ENCODE peak calls at places on chromosomes 16 and 17, in four cellular contexts. L is SK-N-SH, J is HFFc6, N is bronchial epithelial cell. W is an unnamed sample.

GRCh38 chr17:56478836-56479447 is 114.6 kb upstream of the NOG start:
- DNase-seq in L (peak), J (peak), N (peak), W (peak)

GRCh38 chr16:59330030-59330670 is 596.0 kb upstream of the GOT2 start:
- DNase-seq in L (no peak), J (peak), N (no peak), W (no peak)

GRCh38 chr16:65069090-65069489 is 52.8 kb downstream of the CDH11 start:
- DNase-seq in L (no peak), J (peak), N (peak), W (no peak)

GRCh38 chr17:32482568-32483320 is 4.0 kb upstream of the CDK5R1 start:
- DNase-seq in L (no peak), J (no peak), N (no peak), W (no peak)

GRCh38 chr16:31246296-31246695 is 13.5 kb upstream of the ITGAM start:
- DNase-seq in L (no peak), J (no peak), N (no peak), W (no peak)

GRCh38 chr16:57304169-57305061 is 19.9 kb upstream of the PLLP start:
- DNase-seq in L (no peak), J (no peak), N (peak), W (no peak)

GRCh38 chr17:40345161-40346034 is 19.1 kb downstream of the GJD3 start:
- DNase-seq in L (peak), J (peak), N (peak), W (peak)

GRCh38 chr17:81714412-81715106 is 2.5 kb downstream of the SLC25A10 start:
- DNase-seq in L (no peak), J (no peak), N (no peak), W (no peak)

GRCh38 chr17:67503184-67503583 is 126.1 kb downstream of the PITPNC1 start:
- DNase-seq in L (no peak), J (peak), N (peak), W (no peak)

GRCh38 chr17:2709173-2709661 is 2.3 kb downstream of the CLUH start:
- DNase-seq in L (no peak), J (no peak), N (peak), W (no peak)

GRCh38 chr16:23739516-23739915 is 15.3 kb upstream of the CHP2 start:
- DNase-seq in L (no peak), J (no peak), N (no peak), W (no peak)

GRCh38 chr16:15907863-15908478 is 19.6 kb upstream of the CEP20 start:
- DNase-seq in L (peak), J (no peak), N (peak), W (peak)

GRCh38 chr16:7456221-7456620 is 123.6 kb downstream of the RBFOX1 start:
- DNase-seq in L (no peak), J (no peak), N (peak), W (no peak)

GRCh38 chr17:4735825-4736651 is 3.6 kb upstream of the ZMYND15 start:
- DNase-seq in L (no peak), J (no peak), N (no peak), W (no peak)

GRCh38 chr17:39209317-39210092 is 9.4 kb downstream of the RPL19 start:
- DNase-seq in L (peak), J (peak), N (peak), W (no peak)

GRCh38 chr16:3149630-3150345 is 15.0 kb downstream of the ZNF213 start:
- DNase-seq in L (peak), J (no peak), N (peak), W (peak)

GRCh38 chr16:4309102-4309832 is 6.6 kb upstream of the GLIS2 start:
- DNase-seq in L (no peak), J (no peak), N (no peak), W (no peak)

DNA sequence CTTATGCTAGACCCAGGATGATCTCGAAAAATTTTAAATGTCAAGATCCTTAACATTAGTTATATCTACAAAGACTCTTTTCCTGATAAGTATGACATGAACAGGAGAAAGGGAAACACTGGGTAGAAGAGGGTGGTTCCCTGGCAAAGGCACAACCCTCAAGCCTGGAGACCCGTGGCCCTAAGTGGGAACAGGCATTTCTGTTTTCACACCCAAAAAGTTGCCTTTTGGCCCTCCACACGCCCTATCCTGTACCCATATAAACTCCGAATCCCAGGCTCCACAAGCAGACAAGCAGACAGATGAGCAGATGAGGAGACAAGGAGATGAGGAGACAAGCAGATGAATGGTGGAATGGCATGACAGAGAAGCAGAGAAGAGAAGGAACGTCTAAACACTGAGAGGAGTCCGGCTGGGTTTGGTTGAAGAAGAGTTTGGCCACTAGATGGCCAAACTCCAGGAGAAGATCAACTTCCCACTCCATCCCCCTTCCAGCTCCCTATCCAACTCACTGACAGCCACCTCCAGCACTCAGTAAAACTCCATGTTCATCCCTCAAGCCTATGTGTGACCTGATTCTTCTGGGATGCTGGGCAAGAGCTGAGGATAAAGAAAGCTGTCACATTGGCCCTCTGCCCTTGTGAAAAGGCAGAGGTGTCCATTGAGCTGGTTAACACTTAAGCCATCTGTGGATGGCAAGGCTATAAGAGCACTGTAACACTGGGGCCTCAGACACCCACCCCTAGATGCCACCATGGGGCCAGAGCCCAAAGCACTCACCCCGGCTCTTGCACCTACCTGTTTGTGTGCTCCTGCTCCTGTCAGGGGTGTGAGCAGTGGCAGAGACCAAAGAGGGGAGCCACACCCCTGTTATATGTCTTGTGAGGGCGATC is 139.6 kb upstream of the FAM20A start:
- DNase-seq in L (no peak), J (no peak), N (no peak), W (no peak)
- TF ChIP-seq CTCF in L (peak), J (peak), N (no peak), W (peak)

GRCh38 chr17:73431401-73432205 is 119.8 kb upstream of the CDC42EP4 start:
- DNase-seq in L (no peak), J (no peak), N (no peak), W (peak)

GRCh38 chr17:73430165-73430680 is 118.4 kb upstream of the CDC42EP4 start:
- DNase-seq in L (no peak), J (no peak), N (no peak), W (peak)

GRCh38 chr17:73430848-73431247 is 119.0 kb upstream of the CDC42EP4 start:
- DNase-seq in L (no peak), J (no peak), N (no peak), W (no peak)

GRCh38 chr17:73427198-73427597 is 115.4 kb upstream of the CDC42EP4 start:
- DNase-seq in L (no peak), J (no peak), N (no peak), W (no peak)

GRCh38 chr17:73429440-73430164 is 117.8 kb upstream of the CDC42EP4 start:
- DNase-seq in L (peak), J (peak), N (peak), W (peak)
- TF ChIP-seq CTCF in L (peak), J (peak), N (peak), W (peak)

DNA sequence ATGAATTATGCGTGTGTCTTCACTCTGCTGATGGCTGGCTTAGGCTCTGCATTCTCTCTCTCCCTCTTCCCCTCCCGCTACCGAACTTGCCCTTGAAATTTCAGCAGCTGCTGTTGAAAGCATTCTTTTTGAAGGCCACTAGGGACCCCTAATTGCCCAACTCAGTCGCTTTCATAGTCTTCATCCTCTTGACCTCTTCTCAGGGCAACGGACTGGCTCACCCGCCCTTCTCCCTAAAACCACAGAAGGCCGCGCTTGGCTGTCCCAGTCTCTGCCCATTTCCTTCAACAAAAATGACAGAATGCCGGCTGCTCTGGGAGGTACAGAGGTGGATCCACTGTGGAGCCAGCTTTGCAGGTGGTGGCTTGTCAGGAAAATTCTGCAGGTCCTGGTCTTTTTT is 21.0 kb upstream of the FMNL1 start:
- DNase-seq in L (no peak), J (no peak), N (peak), W (no peak)
- TF ChIP-seq CTCF in L (no peak), J (no peak), N (no peak), W (no peak)

DNA sequence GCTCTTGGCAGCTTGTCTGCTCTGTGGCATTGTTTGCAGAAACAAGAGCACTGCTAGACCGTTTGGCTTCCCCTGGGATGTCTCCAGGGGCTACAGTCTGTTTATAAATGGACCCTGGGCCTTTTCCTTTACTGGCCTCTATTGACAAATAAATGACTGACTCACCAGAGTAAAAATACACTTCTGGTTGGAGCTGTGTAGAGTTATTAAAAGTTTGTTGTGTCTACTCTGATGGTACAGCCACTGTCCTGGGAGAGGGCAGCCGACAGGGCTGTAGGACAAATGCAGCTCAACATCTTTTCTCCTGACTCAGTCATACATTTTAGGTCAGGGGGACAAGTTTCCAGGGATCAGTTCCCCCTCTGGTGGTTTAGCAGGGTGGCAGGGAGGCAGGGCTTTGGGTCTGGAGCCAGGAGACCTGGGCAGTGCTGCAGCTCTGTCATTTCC is 30.0 kb downstream of the FOXL1 start:
- DNase-seq in L (no peak), J (no peak), N (no peak), W (no peak)
- TF ChIP-seq CTCF in L (peak), J (peak), N (no peak), W (no peak)

GRCh38 chr17:18970582-18971480 is 18.9 kb downstream of the SLC5A10 start:
- DNase-seq in L (no peak), J (no peak), N (no peak), W (no peak)
- TF ChIP-seq CTCF in L (peak), J (peak), N (no peak), W (peak)

DNA sequence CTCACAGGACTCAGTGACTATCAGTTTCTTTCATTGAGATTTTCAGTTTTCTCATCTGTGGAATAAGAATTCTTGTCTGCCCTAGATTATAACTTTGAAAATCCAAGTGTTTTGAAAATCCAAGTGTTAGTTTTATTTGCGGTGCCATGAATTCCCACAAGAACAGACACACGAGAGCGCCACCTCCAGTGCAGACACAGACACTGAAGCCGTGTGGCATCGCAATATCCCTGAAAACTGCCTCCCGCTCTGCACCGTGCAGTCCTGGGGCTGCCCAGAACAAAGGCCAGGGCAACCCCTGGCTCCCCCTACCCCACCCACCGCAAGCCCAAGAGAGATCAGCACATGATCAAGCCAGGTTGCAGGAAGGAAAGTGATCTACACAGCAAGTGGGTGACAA is 229.5 kb upstream of the ASIC2 start:
- DNase-seq in L (no peak), J (no peak), N (no peak), W (peak)
- TF ChIP-seq CTCF in L (peak), J (no peak), N (no peak), W (peak)

DNA sequence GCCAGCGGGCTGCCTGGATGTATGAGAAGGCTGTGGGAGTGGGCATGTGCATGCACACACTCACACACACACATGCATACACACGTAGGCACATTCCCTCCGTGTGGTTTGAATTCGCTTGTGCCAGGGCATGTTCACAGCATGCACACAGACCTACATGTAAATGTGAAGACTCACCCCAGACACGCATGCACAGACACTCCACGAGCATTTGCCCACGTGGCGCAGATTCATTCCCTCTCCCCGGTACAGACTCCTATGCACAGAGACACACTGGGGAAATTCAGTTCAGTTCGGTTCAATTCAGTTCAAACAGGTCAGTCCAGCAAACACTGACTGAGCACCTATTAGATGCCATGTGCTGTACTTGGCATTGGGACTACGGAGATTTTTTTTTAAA is 145.3 kb downstream of the MRM1 start:
- DNase-seq in L (no peak), J (no peak), N (no peak), W (no peak)
- TF ChIP-seq CTCF in L (no peak), J (no peak), N (no peak), W (no peak)